ENCODE peak calls at places on chromosomes 7 and 10, in ten cellular contexts. V is EL; T is lower lobe of right lung; M is neural progenitor cell; R is small intestine; F is central memory CD4-positive, alpha-beta T cell; K is CD4-positive, alpha-beta T cell; O is KG1; N is ecto neural progenitor cell; E is amygdala. U is an unnamed sample.

GRCh38 chr10:10903620-10904019 is 114.1 kb upstream of the CELF2 start:
- DNase-seq in V (no peak), M (no peak), T (no peak), K (no peak), N (no peak), F (no peak), E (no peak), O (no peak), R (no peak), U (no peak)

GRCh38 chr10:128362514-128362913 is 236.3 kb upstream of the MKI67 start:
- DNase-seq in M (no peak), R (no peak), O (no peak), N (no peak), F (no peak), E (no peak), T (no peak), V (no peak), K (no peak), U (no peak)

GRCh38 chr7:100583132-100584045 is 2.5 kb downstream of the LRCH4 start:
- DNase-seq in T (peak), K (peak), R (peak), O (peak), E (no peak), N (no peak), V (peak), F (peak), M (no peak), U (no peak)

GRCh38 chr10:49512121-49512809 is 26.7 kb downstream of the ERCC6 start:
- DNase-seq in F (peak), V (peak), T (no peak), E (no peak), R (peak), N (no peak), M (peak), K (no peak), O (no peak), U (no peak)

GRCh38 chr10:11573497-11573896 is 38.0 kb downstream of the USP6NL start:
- DNase-seq in M (peak), R (no peak), K (no peak), V (peak), E (no peak), T (no peak), N (no peak), O (peak), F (no peak), U (no peak)

GRCh38 chr10:130623680-130624271 is 487.6 kb downstream of the GLRX3 start:
- DNase-seq in E (no peak), F (no peak), R (no peak), T (no peak), N (no peak), K (no peak), M (peak), V (no peak), O (no peak), U (no peak)

GRCh38 chr7:157634401-157635147 is 297.8 kb downstream of the DNAJB6 start:
- DNase-seq in E (no peak), O (no peak), N (no peak), F (no peak), K (no peak), T (no peak), V (no peak), M (no peak), R (no peak), U (no peak)

GRCh38 chr7:36137258-36137657 is 15.8 kb upstream of the EEPD1 start:
- DNase-seq in E (no peak), N (no peak), K (no peak), F (no peak), V (no peak), R (peak), O (no peak), T (no peak), M (no peak), U (no peak)

GRCh38 chr7:91436655-91437054 is 172.4 kb downstream of the FZD1 start:
- DNase-seq in R (no peak), N (no peak), T (no peak), F (no peak), M (no peak), E (no peak), V (no peak), O (no peak), K (no peak), U (no peak)

GRCh38 chr7:18961997-18962396 is 155.4 kb downstream of the TWIST1 start:
- DNase-seq in M (no peak), V (peak), R (no peak), E (no peak), K (no peak), O (no peak), F (no peak), N (no peak), T (no peak), U (no peak)

GRCh38 chr7:74718336-74718735 is 55.5 kb upstream of the NCF1 start:
- DNase-seq in N (no peak), F (no peak), V (peak), O (no peak), T (no peak), M (no peak), R (no peak), E (no peak), K (no peak), U (no peak)